ENCODE peak calls at places on chromosomes 6 and 20, in nine cellular contexts. Y is GM06990; B is cardiac muscle cell; N is aorta; H is astrocyte; Z is CD8-positive, alpha-beta T cell; M is dorsolateral prefrontal cortex; R is neuronal stem cell; D is endodermal cell. I is an unnamed sample.

GRCh38 chr6:13522639-13523038 is 35.2 kb upstream of the GFOD1 start:
- DNase-seq in M (no peak), D (no peak), Z (no peak), H (no peak), N (no peak), B (peak; percentile 65), Y (no peak), R (no peak), I (peak; percentile 60)

GRCh38 chr6:55443238-55444134 is 116.2 kb downstream of the GFRAL start:
- DNase-seq in Y (no peak), M (no peak), R (no peak), D (no peak), N (no peak), H (no peak), Z (no peak), B (no peak), I (no peak)

GRCh38 chr6:45981046-45981445 is 34.6 kb downstream of the CLIC5 start:
- DNase-seq in R (no peak), B (no peak), N (no peak), H (no peak), D (no peak), Y (no peak), M (no peak), Z (no peak), I (no peak)

GRCh38 chr6:118914598-118914997 is 20.4 kb downstream of the MCM9 start:
- DNase-seq in Z (no peak), N (no peak), R (no peak), Y (no peak), H (no peak), M (no peak), B (no peak), D (no peak), I (no peak)

GRCh38 chr6:157478926-157479325 is 97.9 kb downstream of the ZDHHC14 start:
- DNase-seq in B (no peak), N (no peak), Z (no peak), M (no peak), D (no peak), R (no peak), Y (no peak), H (no peak), I (no peak)

GRCh38 chr20:43812216-43812615 is 85.4 kb upstream of the GTSF1L start:
- DNase-seq in M (no peak), Y (no peak), D (no peak), B (no peak), H (peak; percentile 35), R (no peak), Z (no peak), N (no peak), I (no peak)

GRCh38 chr20:1533059-1533458 is 24.4 kb downstream of the SIRPD start:
- DNase-seq in D (peak; percentile 52), Y (no peak), Z (no peak), R (no peak), N (no peak), B (no peak), M (no peak), H (no peak), I (no peak)

GRCh38 chr6:140140891-140141290 is 766.4 kb upstream of the CITED2 start:
- DNase-seq in R (no peak), M (no peak), H (no peak), Z (no peak), B (no peak), D (no peak), N (no peak), Y (no peak), I (no peak)

GRCh38 chr6:142744836-142745235 is 200.1 kb downstream of the HIVEP2 start:
- DNase-seq in D (no peak), M (no peak), Y (no peak), R (no peak), N (no peak), B (peak; percentile 25), Z (no peak), H (no peak), I (no peak)

GRCh38 chr6:20129290-20130088 is 82.8 kb downstream of the MBOAT1 start:
- DNase-seq in R (no peak), B (peak; percentile 4), N (no peak), M (no peak), Z (no peak), Y (no peak), H (no peak), D (no peak), I (peak; percentile 8)

GRCh38 chr6:28124350-28124970 is at the start of gene ZSCAN16:
- DNase-seq in M (peak; percentile 89), D (peak; percentile 96), H (peak; percentile 72), Z (peak; percentile 63), R (peak; percentile 72), B (peak; percentile 86), N (peak; percentile 85), Y (peak; percentile 86), I (peak; percentile 85)

GRCh38 chr6:81144346-81144745 is 608.1 kb downstream of the TENT5A start:
- DNase-seq in M (no peak), Z (no peak), Y (no peak), R (no peak), H (peak; percentile 87), B (no peak), D (no peak), N (no peak), I (no peak)

GRCh38 chr20:41183391-41183790 is 46.0 kb downstream of the PLCG1 start:
- DNase-seq in Y (no peak), B (no peak), N (no peak), M (peak; percentile 4), R (no peak), H (no peak), D (peak; percentile 47), Z (no peak), I (no peak)

GRCh38 chr6:11609324-11610071 is 71.9 kb downstream of the TMEM170B start:
- DNase-seq in D (no peak), R (no peak), Y (no peak), N (peak; percentile 88), B (peak; percentile 91), H (peak; percentile 96), Z (no peak), M (peak; percentile 46), I (peak; percentile 98)

GRCh38 chr20:49169547-49169946 is 18.6 kb downstream of the STAU1 start:
- DNase-seq in B (no peak), Z (no peak), R (no peak), M (no peak), Y (no peak), H (no peak), N (no peak), D (no peak), I (no peak)

GRCh38 chr20:24662756-24663399 is 193.4 kb downstream of the SYNDIG1 start:
- DNase-seq in M (no peak), Y (no peak), N (no peak), H (peak; percentile 10), Z (no peak), B (peak; percentile 14), D (no peak), R (no peak), I (peak; percentile 16)
- H3K27me3 ChIP-seq in M (no peaks in the 10 kb centered on the region), Y (peaks cover 2% of the 10 kb centered on the region), N (no peaks in the 10 kb centered on the region), H (no peaks in the 10 kb centered on the region), Z (no peaks in the 10 kb centered on the region), B (no peaks in the 10 kb centered on the region), D (no peaks in the 10 kb centered on the region), R (no peaks in the 10 kb centered on the region), I (no peaks in the 10 kb centered on the region)

GRCh38 chr20:6228302-6228843 is 105.5 kb upstream of the FERMT1 start:
- DNase-seq in D (no peak), H (no peak), B (no peak), Z (no peak), M (no peak), N (no peak), R (no peak), Y (no peak), I (no peak)

GRCh38 chr20:6235510-6235909 is 112.7 kb upstream of the FERMT1 start:
- DNase-seq in B (no peak), Y (no peak), Z (no peak), N (no peak), R (no peak), H (no peak), M (no peak), D (no peak), I (no peak)

GRCh38 chr20:6232436-6232835 is 109.6 kb upstream of the FERMT1 start:
- DNase-seq in N (no peak), M (no peak), D (no peak), Z (no peak), B (no peak), Y (no peak), R (no peak), H (no peak), I (no peak)

DNA sequence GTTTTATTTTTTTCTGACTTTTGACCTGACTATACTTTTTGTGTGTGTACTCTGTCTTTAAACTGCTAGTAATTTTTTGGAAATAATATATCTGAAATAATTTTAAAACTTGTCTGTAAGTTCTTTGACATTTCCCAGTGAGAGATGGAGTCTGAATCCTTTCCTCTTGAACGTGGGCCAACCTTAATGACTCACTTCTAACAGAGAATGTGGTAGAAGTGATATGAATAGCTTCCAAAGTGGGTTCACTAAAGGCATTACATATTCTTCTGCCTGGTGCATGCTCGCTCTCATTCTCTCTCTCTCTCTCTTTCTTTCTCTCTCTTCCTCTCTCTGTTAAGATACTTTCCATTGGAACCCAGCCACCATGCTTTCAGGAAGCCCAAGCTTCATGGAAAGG is 108.7 kb upstream of the FERMT1 start:
- DNase-seq in B (peak; percentile 66), H (peak; percentile 41), M (no peak), N (no peak), D (no peak), Y (no peak), R (no peak), Z (no peak), I (peak; percentile 47)
- H3K27me3 ChIP-seq in B (no peaks in the 10 kb centered on the region), H (no peaks in the 10 kb centered on the region), M (no peaks in the 10 kb centered on the region), N (no peaks in the 10 kb centered on the region), D (no peaks in the 10 kb centered on the region), Y (no peaks in the 10 kb centered on the region), R (no peaks in the 10 kb centered on the region), Z (no peaks in the 10 kb centered on the region), I (no peaks in the 10 kb centered on the region)

GRCh38 chr6:33015798-33016197 is 6.4 kb upstream of the HLA-DOA start:
- DNase-seq in Z (no peak), M (no peak), B (no peak), R (no peak), D (no peak), N (no peak), H (no peak), Y (no peak), I (no peak)
- H3K27me3 ChIP-seq in Z (no peaks in the 10 kb centered on the region), M (no peaks in the 10 kb centered on the region), B (no peaks in the 10 kb centered on the region), R (no peaks in the 10 kb centered on the region), D (peaks cover 8% of the 10 kb centered on the region), N (peaks cover 4% of the 10 kb centered on the region), H (peaks cover 42% of the 10 kb centered on the region), Y (no peaks in the 10 kb centered on the region), I (peaks cover 21% of the 10 kb centered on the region)

DNA sequence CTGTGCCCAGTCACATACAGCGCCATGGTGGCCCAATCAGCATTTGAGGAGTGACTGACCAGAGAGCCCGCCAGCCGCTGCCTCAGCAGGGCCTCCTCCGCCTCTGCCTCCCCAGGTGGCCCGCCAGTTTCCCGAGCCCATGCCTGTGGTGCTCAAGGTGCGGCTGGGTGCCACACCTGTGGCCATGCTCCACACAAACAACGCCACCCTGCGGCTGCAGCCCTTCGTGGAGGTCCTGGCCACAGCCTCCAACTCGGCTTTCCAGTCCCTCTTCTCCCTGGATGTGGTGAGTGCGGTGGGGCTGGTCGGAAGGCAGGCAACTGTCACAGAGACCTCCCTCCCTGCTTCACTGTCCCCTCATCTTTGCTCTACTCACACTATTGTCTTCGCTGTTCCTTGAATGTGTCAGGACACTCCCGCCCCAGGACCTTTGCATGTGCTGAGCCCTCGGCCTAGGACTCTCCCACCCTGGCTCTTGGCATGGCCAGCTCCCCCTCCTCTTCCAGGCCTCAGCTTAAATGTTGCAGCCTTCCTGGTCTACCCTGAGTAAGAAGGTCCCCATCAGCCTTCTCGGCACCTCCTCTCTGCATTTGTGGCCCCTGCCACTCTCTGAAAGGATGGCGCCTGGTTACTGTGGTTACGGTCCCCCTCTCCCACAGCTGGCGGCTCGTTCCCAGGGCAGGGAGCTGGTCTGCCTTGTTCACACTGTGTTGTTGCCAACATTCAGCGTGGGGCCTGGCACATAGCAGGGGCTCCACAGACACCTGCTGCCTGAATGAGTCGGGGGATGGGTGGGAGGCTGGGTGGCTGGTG is 11.8 kb upstream of the BPIFB6 start:
- DNase-seq in R (no peak), Z (no peak), D (no peak), B (no peak), Y (no peak), H (no peak), N (peak; percentile 34), M (no peak), I (no peak)
- H3K27me3 ChIP-seq in R (no peaks in the 10 kb centered on the region), Z (no peaks in the 10 kb centered on the region), D (no peaks in the 10 kb centered on the region), B (no peaks in the 10 kb centered on the region), Y (no peaks in the 10 kb centered on the region), H (no peaks in the 10 kb centered on the region), N (no peaks in the 10 kb centered on the region), M (no peaks in the 10 kb centered on the region), I (peaks cover 3% of the 10 kb centered on the region)

I was measured in fibroblast of lung.